ENCODE peak calls at places on chromosomes 6 and 20, in four cellular contexts. C is left colon, X is smooth muscle cell of the brain vasculature, T is SW480. R is an unnamed sample.

GRCh38 chr6:105849741-105850140 is 236.4 kb upstream of the PRDM1 start:
- DNase-seq in T (no peak), X (no peak), C (no peak), R (no peak)

GRCh38 chr20:45433316-45433715 is 17.4 kb downstream of the PIGT start:
- DNase-seq in T (peak; percentile 80), X (peak; percentile 36), C (no peak), R (no peak)

GRCh38 chr6:109978174-109979032 is at the start of gene GPR6:
- DNase-seq in X (no peak), T (no peak), C (no peak), R (peak; percentile 11)

GRCh38 chr6:108727966-108728730 is 120.1 kb upstream of the ARMC2 start:
- DNase-seq in X (no peak), C (no peak), T (no peak), R (no peak)

GRCh38 chr6:35370124-35370741 is 27.9 kb downstream of the PPARD start:
- DNase-seq in C (peak; percentile 59), X (peak; percentile 65), T (peak; percentile 93), R (peak; percentile 73)

GRCh38 chr6:150418825-150419594 is 50.2 kb downstream of the IYD start:
- DNase-seq in C (peak; percentile 51), X (peak; percentile 47), T (peak; percentile 55), R (peak; percentile 62)

GRCh38 chr6:7137335-7138106 is 29.8 kb downstream of the RREB1 start:
- DNase-seq in C (peak; percentile 73), X (no peak), T (peak; percentile 21), R (peak; percentile 40)

GRCh38 chr20:3003416-3003815 is 40.0 kb upstream of the GNRH2 start:
- DNase-seq in X (no peak), C (no peak), T (no peak), R (no peak)

GRCh38 chr6:148441454-148441911 is 98.8 kb downstream of the SASH1 start:
- DNase-seq in T (peak; percentile 71), C (no peak), X (no peak), R (peak; percentile 55)

GRCh38 chr6:136173519-136174507 is 76.3 kb downstream of the MTFR2 start:
- DNase-seq in X (no peak), T (no peak), C (peak; percentile 27), R (no peak)

GRCh38 chr6:78962458-78962857 is 95.1 kb downstream of the IRAK1BP1 start:
- DNase-seq in C (no peak), X (no peak), T (no peak), R (no peak)

GRCh38 chr6:152316024-152316423 is 321.1 kb downstream of the SYNE1 start:
- DNase-seq in X (peak; percentile 35), T (no peak), C (no peak), R (no peak)

GRCh38 chr20:53782612-53783246 is 189.1 kb upstream of the ZNF217 start:
- DNase-seq in T (no peak), X (no peak), C (no peak), R (no peak)

GRCh38 chr20:37877832-37878772 is 24.8 kb upstream of the VSTM2L start:
- DNase-seq in X (no peak), T (no peak), C (no peak), R (no peak)

GRCh38 chr20:47224857-47225256 is 131.6 kb downstream of the ZMYND8 start:
- DNase-seq in C (no peak), X (no peak), T (no peak), R (no peak)

GRCh38 chr6:128204621-128205020 is 303.8 kb upstream of the THEMIS start:
- DNase-seq in C (no peak), X (no peak), T (no peak), R (no peak)

GRCh38 chr6:17226766-17227338 is 54.3 kb upstream of the RBM24 start:
- DNase-seq in T (no peak), X (no peak), C (no peak), R (no peak)

GRCh38 chr6:20354366-20354765 is 47.3 kb upstream of the E2F3 start:
- DNase-seq in T (no peak), X (no peak), C (no peak), R (no peak)

GRCh38 chr6:32954983-32955802 is 2.3 kb upstream of the HLA-DMA start:
- DNase-seq in X (no peak), C (peak; percentile 44), T (peak; percentile 19), R (peak; percentile 54)

GRCh38 chr6:124670801-124671200 is 291.4 kb upstream of the RNF217 start:
- DNase-seq in T (no peak), C (no peak), X (no peak), R (no peak)

GRCh38 chr6:96836579-96837137 is 619 bp downstream of the GPR63 start:
- DNase-seq in T (peak; percentile 13), X (no peak), C (peak; percentile 27), R (no peak)

GRCh38 chr20:19940945-19941590 is 76.1 kb upstream of the NAA20 start:
- DNase-seq in C (no peak), T (no peak), X (no peak), R (no peak)

R was measured in A549.